ENCODE peak calls at places on chromosome X, in eight cellular contexts. J is ovary, X is upper lobe of left lung, R is A549, Y is HepG2, N is sigmoid colon, F is tibial nerve, M is stomach. W is an unnamed sample.

GRCh38 chrX:54182194-54182863 is 725 bp downstream of the FAM120C start:
- DNase-seq in N (peak), Y (peak), X (peak), J (peak), F (peak), M (peak), R (peak), W (peak)

GRCh38 chrX:66728818-66729271 is 90.0 kb upstream of the EDA2R start:
- DNase-seq in F (peak), N (peak), M (peak), R (peak), Y (peak), J (peak), X (peak), W (no peak)

GRCh38 chrX:41779941-41780340 is 56.0 kb downstream of the GPR82 start:
- DNase-seq in Y (no peak), M (no peak), N (no peak), R (no peak), X (no peak), J (no peak), F (no peak), W (no peak)

GRCh38 chrX:136766785-136767103 is 14.0 kb downstream of the ARHGEF6 start:
- DNase-seq in X (no peak), J (peak), N (no peak), Y (no peak), F (no peak), R (no peak), M (no peak), W (no peak)

GRCh38 chrX:147875866-147876596 is 35.7 kb upstream of the FMR1 start:
- DNase-seq in M (no peak), Y (peak), R (no peak), F (no peak), N (no peak), X (no peak), J (no peak), W (no peak)

GRCh38 chrX:11664211-11664888 is 1.4 kb downstream of the ARHGAP6 start:
- DNase-seq in N (peak), F (no peak), X (no peak), M (no peak), R (no peak), Y (no peak), J (peak), W (peak)

GRCh38 chrX:119266364-119266995 is 30.4 kb downstream of the PGRMC1 start:
- DNase-seq in Y (peak), X (no peak), N (no peak), R (peak), M (no peak), J (peak), F (peak), W (no peak)

GRCh38 chrX:34653811-34654210 is 3.3 kb downstream of the TMEM47 start:
- DNase-seq in Y (no peak), N (no peak), F (no peak), J (no peak), M (no peak), R (no peak), X (no peak), W (no peak)

GRCh38 chrX:139211568-139212182 is 318.9 kb upstream of the F9 start:
- DNase-seq in J (no peak), Y (no peak), M (no peak), X (no peak), N (no peak), F (no peak), R (no peak), W (no peak)

GRCh38 chrX:152245231-152245630 is 106.9 kb upstream of the MAGEA10 start:
- DNase-seq in F (no peak), Y (no peak), N (no peak), R (no peak), X (no peak), J (no peak), M (no peak), W (no peak)

GRCh38 chrX:104922206-104922621 is 298.3 kb downstream of the TEX13A start:
- DNase-seq in M (peak), R (peak), J (peak), X (peak), Y (peak), F (peak), N (peak), W (no peak)

GRCh38 chrX:142250502-142250901 is 45.4 kb upstream of the MAGEC2 start:
- DNase-seq in R (no peak), N (no peak), X (peak), F (no peak), J (no peak), M (no peak), Y (no peak), W (no peak)

GRCh38 chrX:20513185-20513584 is 246.5 kb upstream of the RPS6KA3 start:
- DNase-seq in N (no peak), M (no peak), J (no peak), F (no peak), R (no peak), X (no peak), Y (no peak), W (no peak)

GRCh38 chrX:21975827-21976226 is 35.3 kb downstream of the SMS start:
- DNase-seq in F (no peak), M (no peak), Y (no peak), X (no peak), J (no peak), N (no peak), R (peak), W (no peak)

GRCh38 chrX:1542994-1543725 is 6.2 kb upstream of the P2RY8 start:
- DNase-seq in Y (no peak), N (no peak), R (no peak), J (no peak), F (no peak), X (no peak), M (no peak), W (peak)

GRCh38 chrX:64698317-64698716 is 277.9 kb downstream of the ZC4H2 start:
- DNase-seq in R (no peak), J (no peak), F (no peak), M (no peak), N (no peak), Y (no peak), X (no peak), W (no peak)

GRCh38 chrX:4528247-4528646 is 814.8 kb upstream of the PRKX start:
- DNase-seq in N (no peak), J (no peak), X (no peak), F (no peak), M (no peak), R (no peak), Y (no peak), W (no peak)

GRCh38 chrX:124256209-124256608 is 76.3 kb upstream of the TEX13D start:
- DNase-seq in M (no peak), R (no peak), F (no peak), X (no peak), J (no peak), N (peak), Y (no peak), W (no peak)

GRCh38 chrX:110965409-110965808 is 130.6 kb upstream of the PAK3 start:
- DNase-seq in N (no peak), J (no peak), Y (no peak), R (no peak), F (no peak), X (no peak), M (no peak), W (no peak)

GRCh38 chrX:130079824-130080406 is 30.4 kb downstream of the ELF4 start:
- DNase-seq in N (peak), X (no peak), M (peak), Y (peak), F (peak), J (peak), R (peak), W (no peak)

GRCh38 chrX:150690126-150690525 is 3.1 kb upstream of the MTMR1 start:
- DNase-seq in R (peak), Y (no peak), M (no peak), N (no peak), F (no peak), X (no peak), J (no peak), W (no peak)

GRCh38 chrX:150700107-150700506 is 6.9 kb downstream of the MTMR1 start:
- DNase-seq in R (no peak), J (no peak), F (no peak), N (no peak), X (no peak), Y (no peak), M (no peak), W (no peak)

GRCh38 chrX:101291204-101291603 is at the start of gene TAF7L:
- DNase-seq in N (no peak), R (no peak), F (no peak), M (no peak), J (no peak), X (no peak), Y (no peak), W (no peak)

GRCh38 chrX:41705680-41706374 is 17.1 kb downstream of the GPR34 start:
- DNase-seq in X (no peak), F (no peak), J (no peak), R (no peak), M (no peak), Y (no peak), N (no peak), W (no peak)

GRCh38 chrX:69504626-69505612 is 793 bp downstream of the NALF2 start:
- DNase-seq in M (no peak), X (no peak), J (no peak), F (no peak), N (no peak), R (no peak), Y (no peak), W (no peak)

GRCh38 chrX:69505772-69506616 is 1.9 kb downstream of the NALF2 start:
- DNase-seq in X (no peak), M (no peak), R (no peak), N (no peak), J (no peak), Y (no peak), F (no peak), W (no peak)

GRCh38 chrX:69503835-69504625 is at the start of gene NALF2:
- DNase-seq in Y (peak), M (peak), N (peak), X (peak), J (peak), F (peak), R (peak), W (no peak)

GRCh38 chrX:69501433-69501832 is 2.7 kb upstream of the NALF2 start:
- DNase-seq in X (no peak), J (no peak), R (peak), Y (peak), F (no peak), N (no peak), M (peak), W (no peak)

DNA sequence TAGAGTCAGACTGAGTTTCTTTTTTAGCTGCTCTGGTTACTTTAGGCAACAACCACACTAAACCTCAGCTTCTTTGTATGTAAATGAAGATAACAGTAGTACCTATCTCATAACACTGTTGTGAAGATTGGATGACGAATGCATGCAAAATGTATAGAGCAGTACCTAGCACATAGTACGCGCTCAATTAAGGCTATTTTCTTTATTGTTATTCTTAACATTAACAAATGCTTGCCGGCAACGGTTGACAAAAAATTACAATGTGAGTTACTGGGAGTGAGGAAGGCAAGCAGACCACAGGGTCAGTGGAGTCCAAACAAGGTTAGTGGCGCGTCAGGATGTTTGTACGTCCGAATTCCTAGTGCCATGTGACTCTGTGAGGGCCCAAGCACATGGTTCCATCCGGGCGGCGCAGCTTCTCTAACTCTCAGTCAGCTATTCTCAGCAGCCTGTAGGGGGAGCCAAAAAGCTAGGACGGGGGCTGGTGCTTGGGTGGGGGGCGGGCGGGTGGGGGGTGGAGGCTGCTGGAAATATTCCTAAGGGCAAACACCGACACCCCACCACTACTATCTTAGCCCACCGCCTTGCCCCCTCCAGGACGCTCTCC is 795 bp upstream of the NALF2 start:
- DNase-seq in J (no peak), X (no peak), Y (peak), M (no peak), F (no peak), R (peak), N (no peak), W (no peak)
- TF ChIP-seq CTCF in J (no peak), X (no peak), Y (peak), M (no peak), F (no peak), R (peak), N (no peak), W (no peak)

GRCh38 chrX:155718964-155719586 is 106.3 kb upstream of the TMLHE start:
- DNase-seq in X (no peak), F (no peak), Y (no peak), N (no peak), J (no peak), R (no peak), M (no peak), W (no peak)
- TF ChIP-seq EP300 in X (no peak), F (no peak), Y (no peak), N (no peak), J (no peak), R (no peak), M (no peak), W (no peak)

GRCh38 chrX:153387987-153388721 is 13.0 kb downstream of the PNMA6E start:
- DNase-seq in Y (no peak), M (no peak), J (peak), R (no peak), N (no peak), X (no peak), F (no peak), W (no peak)
- TF ChIP-seq CTCF in Y (no peak), M (no peak), J (no peak), R (no peak), N (no peak), X (no peak), F (no peak), W (no peak)

GRCh38 chrX:9566150-9566621 is 101.3 kb downstream of the TBL1X start:
- DNase-seq in Y (peak), N (peak), F (peak), X (peak), J (peak), R (peak), M (peak), W (no peak)
- TF ChIP-seq EP300 in Y (no peak), N (no peak), F (no peak), X (no peak), J (no peak), R (no peak), M (no peak), W (no peak)

DNA sequence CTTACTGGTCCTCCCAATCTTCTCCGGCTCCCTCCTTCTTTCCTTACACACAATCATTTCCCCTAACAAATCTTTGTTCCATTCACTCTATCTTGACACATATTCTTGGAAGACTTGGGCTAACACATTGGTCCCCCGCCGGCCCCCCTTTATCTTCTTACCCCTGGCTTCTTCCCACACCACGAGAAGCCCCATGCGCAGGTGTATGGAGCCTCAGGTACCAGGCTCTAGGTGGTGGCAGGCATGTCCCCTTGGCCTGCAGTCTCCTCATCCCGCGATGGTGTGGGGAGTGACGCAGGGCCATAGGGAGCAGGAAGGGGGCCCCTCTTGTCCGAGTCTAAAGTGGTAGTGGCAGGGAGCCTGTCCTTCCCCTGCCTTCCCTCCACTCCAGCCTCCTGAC is 49.9 kb downstream of the DIPK2B start:
- DNase-seq in M (no peak), Y (no peak), J (no peak), X (no peak), F (no peak), R (no peak), N (no peak), W (no peak)
- TF ChIP-seq CTCF in M (no peak), Y (no peak), J (no peak), X (no peak), F (no peak), R (no peak), N (no peak), W (no peak)

DNA sequence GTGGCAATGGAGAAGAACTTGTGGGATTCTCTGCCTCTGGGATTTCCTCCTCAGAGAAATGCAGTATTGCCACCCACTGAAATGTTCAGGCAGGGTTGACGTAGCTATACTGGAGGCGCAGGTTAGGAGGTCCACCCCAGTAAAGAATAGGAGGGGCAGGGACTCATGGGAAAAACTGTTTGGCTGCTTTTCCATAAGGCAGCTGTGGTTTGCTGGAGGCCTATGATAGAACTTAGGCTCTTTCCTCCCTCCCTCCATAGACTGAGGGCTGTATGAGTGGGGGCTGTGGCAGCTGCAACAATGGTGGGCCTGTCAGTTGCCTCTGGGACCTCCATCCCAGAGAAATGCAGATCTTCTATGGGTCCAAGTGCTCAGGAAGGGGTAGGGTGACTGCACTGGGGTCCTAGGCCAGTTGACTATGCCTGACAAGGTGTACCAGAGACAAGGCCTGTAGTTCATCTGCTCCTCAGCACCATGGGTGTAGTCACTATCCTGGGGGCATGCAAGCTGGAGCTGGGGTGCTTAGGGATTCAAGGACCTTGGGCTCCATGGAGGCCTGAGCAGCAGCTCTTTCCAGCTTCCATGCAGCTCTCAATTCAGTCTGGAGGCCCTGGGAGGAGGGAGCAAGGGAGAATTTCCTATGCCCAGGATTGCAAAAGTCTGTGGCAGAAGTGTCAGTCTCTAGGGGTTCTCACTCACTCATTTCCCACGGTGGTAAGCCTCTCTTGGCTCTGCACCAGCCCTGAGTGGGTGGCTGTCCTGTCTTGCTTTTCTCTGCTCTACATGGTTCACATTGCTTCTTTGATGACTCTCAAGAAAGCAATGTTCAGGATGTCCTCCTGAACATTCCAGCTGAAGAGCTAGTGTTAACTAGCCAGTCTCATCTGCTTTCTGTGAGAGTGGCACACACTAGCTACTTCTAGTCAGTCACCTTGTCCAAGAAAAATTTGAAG is 353.0 kb downstream of the IDS start:
- DNase-seq in J (no peak), M (no peak), Y (no peak), R (no peak), N (no peak), F (no peak), X (no peak), W (no peak)
- TF ChIP-seq EP300 in J (no peak), M (no peak), Y (no peak), R (no peak), N (no peak), F (no peak), X (no peak), W (no peak)

DNA sequence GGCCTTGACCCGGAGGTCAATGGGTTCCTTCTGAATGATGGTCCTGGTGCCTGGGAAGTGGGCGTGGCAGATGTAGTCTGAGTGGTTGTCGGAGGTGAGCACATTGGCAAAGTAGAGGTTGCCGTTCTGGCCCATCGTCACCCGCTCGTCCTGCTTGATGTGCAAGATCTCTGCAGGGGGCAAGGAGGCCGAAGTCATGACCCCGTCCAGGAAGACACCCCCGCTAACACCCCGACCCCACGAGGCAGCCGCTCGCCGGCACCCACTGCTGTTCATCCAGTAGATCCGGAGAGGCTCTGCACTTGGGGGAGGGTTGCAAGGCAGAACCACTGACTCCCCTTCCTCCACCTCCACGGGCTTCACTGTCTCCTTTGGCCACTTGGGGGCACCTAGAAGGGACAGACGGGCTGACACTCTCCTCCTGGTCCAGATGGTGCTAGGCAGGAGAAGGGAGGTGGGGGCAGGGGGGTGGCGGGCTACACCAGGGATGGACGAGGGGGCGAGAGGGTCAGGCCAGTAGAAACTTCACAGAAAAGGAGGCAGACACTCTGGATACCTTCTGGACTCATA is 15.1 kb downstream of the L1CAM start:
- DNase-seq in M (no peak), Y (no peak), N (peak), F (no peak), J (no peak), X (no peak), R (no peak), W (no peak)
- TF ChIP-seq CTCF in M (no peak), Y (no peak), N (no peak), F (no peak), J (no peak), X (no peak), R (no peak), W (no peak)

GRCh38 chrX:17433965-17434364 is 59.0 kb downstream of the NHS start:
- DNase-seq in X (no peak), Y (no peak), N (no peak), R (no peak), J (no peak), M (no peak), F (no peak), W (no peak)

GRCh38 chrX:17440258-17440657 is 65.3 kb downstream of the NHS start:
- DNase-seq in N (no peak), F (no peak), R (no peak), Y (peak), M (no peak), X (no peak), J (no peak), W (no peak)

GRCh38 chrX:17438221-17438620 is 63.2 kb downstream of the NHS start:
- DNase-seq in R (no peak), M (no peak), X (no peak), J (no peak), Y (no peak), F (no peak), N (no peak), W (no peak)

GRCh38 chrX:17432158-17432557 is 57.2 kb downstream of the NHS start:
- DNase-seq in Y (no peak), R (no peak), X (no peak), J (no peak), F (no peak), M (no peak), N (no peak), W (no peak)

GRCh38 chrX:17435476-17435875 is 60.5 kb downstream of the NHS start:
- DNase-seq in J (no peak), N (no peak), Y (no peak), M (no peak), F (no peak), X (no peak), R (no peak), W (no peak)
- TF ChIP-seq EP300 in J (no peak), N (no peak), Y (no peak), M (no peak), F (no peak), X (no peak), R (no peak), W (no peak)

DNA sequence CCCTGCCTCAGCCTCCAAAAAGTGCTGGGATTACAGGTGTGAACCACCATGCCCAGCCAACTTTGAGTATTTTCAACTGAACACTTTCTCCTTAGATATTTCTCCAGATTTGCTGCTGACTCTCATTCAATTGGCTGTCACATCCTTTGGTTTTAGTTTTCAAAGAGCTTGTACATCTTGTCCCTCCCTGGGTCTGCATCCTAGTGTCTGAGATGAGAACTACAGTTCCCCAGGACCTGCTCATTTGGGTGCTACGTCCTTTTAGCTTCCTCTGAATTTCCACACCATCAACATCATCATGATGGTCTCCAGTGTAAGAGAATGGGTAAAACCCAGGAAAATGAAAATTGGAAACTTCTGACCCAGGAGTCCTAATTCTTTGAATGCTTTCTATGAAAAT is 312.9 kb downstream of the NLGN4X start:
- DNase-seq in X (no peak), F (no peak), M (no peak), J (no peak), R (no peak), Y (no peak), N (no peak), W (no peak)
- TF ChIP-seq CTCF in X (no peak), F (no peak), M (no peak), J (no peak), R (no peak), Y (no peak), N (no peak), W (no peak)

GRCh38 chrX:131392666-131393065 is 103.6 kb upstream of the IGSF1 start:
- DNase-seq in N (no peak), F (no peak), X (no peak), Y (no peak), J (no peak), M (no peak), R (no peak), W (no peak)
- TF ChIP-seq EP300 in N (no peak), F (no peak), X (no peak), Y (no peak), J (no peak), M (no peak), R (no peak), W (no peak)

W was measured in suprapubic skin.